ENCODE peak calls at places on chromosomes 7 and 10, in six cellular contexts. One of them, this sample, is unnamed.

GRCh38 chr7:65840446-65840845 is 32.4 kb upstream of the VKORC1L1 start:
- DNase-seq in PC-9: no peak
- DNase-seq in lower lobe of right lung: no peak
- DNase-seq in SK-N-SH: no peak
- DNase-seq in suprapubic skin: no peak
- DNase-seq in stomach: no peak
- DNase-seq in this sample: no peak

GRCh38 chr7:81725496-81726117 is 44.2 kb downstream of the HGF start:
- DNase-seq in SK-N-SH: peak
- DNase-seq in suprapubic skin: no peak
- DNase-seq in PC-9: no peak
- DNase-seq in stomach: no peak
- DNase-seq in lower lobe of right lung: no peak
- DNase-seq in this sample: no peak

GRCh38 chr10:27192284-27192683 is 37.1 kb downstream of the MASTL start:
- DNase-seq in PC-9: peak
- DNase-seq in suprapubic skin: no peak
- DNase-seq in lower lobe of right lung: no peak
- DNase-seq in stomach: no peak
- DNase-seq in SK-N-SH: peak
- DNase-seq in this sample: no peak

GRCh38 chr7:113199841-113200240 is 81.5 kb upstream of the SMIM30 start:
- DNase-seq in suprapubic skin: no peak
- DNase-seq in stomach: no peak
- DNase-seq in lower lobe of right lung: no peak
- DNase-seq in PC-9: no peak
- DNase-seq in SK-N-SH: no peak
- DNase-seq in this sample: no peak

GRCh38 chr7:40401406-40401805 is 266.6 kb downstream of the SUGCT start:
- DNase-seq in lower lobe of right lung: no peak
- DNase-seq in SK-N-SH: no peak
- DNase-seq in PC-9: no peak
- DNase-seq in suprapubic skin: no peak
- DNase-seq in stomach: no peak
- DNase-seq in this sample: no peak

GRCh38 chr10:44143556-44143955 is 241.3 kb downstream of the CXCL12 start:
- DNase-seq in PC-9: no peak
- DNase-seq in suprapubic skin: no peak
- DNase-seq in SK-N-SH: no peak
- DNase-seq in stomach: no peak
- DNase-seq in lower lobe of right lung: no peak
- DNase-seq in this sample: no peak

GRCh38 chr7:112869111-112869774 is 79.0 kb upstream of the TMEM168 start:
- DNase-seq in stomach: peak
- DNase-seq in PC-9: peak
- DNase-seq in SK-N-SH: peak
- DNase-seq in suprapubic skin: no peak
- DNase-seq in lower lobe of right lung: no peak
- DNase-seq in this sample: no peak

GRCh38 chr10:63521389-63522128 is at the start of gene REEP3:
- DNase-seq in SK-N-SH: peak
- DNase-seq in stomach: peak
- DNase-seq in lower lobe of right lung: peak
- DNase-seq in suprapubic skin: peak
- DNase-seq in PC-9: peak
- DNase-seq in this sample: peak

GRCh38 chr7:120337308-120337907 is 64.4 kb downstream of the KCND2 start:
- DNase-seq in lower lobe of right lung: no peak
- DNase-seq in SK-N-SH: peak
- DNase-seq in PC-9: no peak
- DNase-seq in suprapubic skin: no peak
- DNase-seq in stomach: no peak
- DNase-seq in this sample: no peak

GRCh38 chr10:128556575-128556974 is 430.4 kb upstream of the MKI67 start:
- DNase-seq in suprapubic skin: no peak
- DNase-seq in SK-N-SH: no peak
- DNase-seq in lower lobe of right lung: no peak
- DNase-seq in stomach: no peak
- DNase-seq in PC-9: no peak
- DNase-seq in this sample: no peak

GRCh38 chr7:99596408-99596955 is 1.6 kb upstream of the TMEM225B start:
- DNase-seq in suprapubic skin: no peak
- DNase-seq in SK-N-SH: no peak
- DNase-seq in PC-9: no peak
- DNase-seq in lower lobe of right lung: no peak
- DNase-seq in stomach: no peak
- DNase-seq in this sample: no peak

GRCh38 chr7:24741691-24742639 is 15.3 kb downstream of the GSDME start:
- DNase-seq in stomach: no peak
- DNase-seq in lower lobe of right lung: no peak
- DNase-seq in PC-9: peak
- DNase-seq in suprapubic skin: no peak
- DNase-seq in SK-N-SH: no peak
- DNase-seq in this sample: no peak

GRCh38 chr10:9646201-9646600 is 1371.5 kb upstream of the CELF2 start:
- DNase-seq in SK-N-SH: no peak
- DNase-seq in suprapubic skin: no peak
- DNase-seq in stomach: no peak
- DNase-seq in PC-9: no peak
- DNase-seq in lower lobe of right lung: no peak
- DNase-seq in this sample: no peak

GRCh38 chr10:24850726-24851300 is 101.6 kb downstream of the PRTFDC1 start:
- DNase-seq in stomach: no peak
- DNase-seq in SK-N-SH: no peak
- DNase-seq in lower lobe of right lung: no peak
- DNase-seq in suprapubic skin: no peak
- DNase-seq in PC-9: no peak
- DNase-seq in this sample: no peak

GRCh38 chr10:24974978-24975377 is 22.6 kb upstream of the PRTFDC1 start:
- DNase-seq in suprapubic skin: no peak
- DNase-seq in stomach: no peak
- DNase-seq in SK-N-SH: no peak
- DNase-seq in PC-9: no peak
- DNase-seq in lower lobe of right lung: no peak
- DNase-seq in this sample: no peak

GRCh38 chr7:49264530-49264929 is 340.2 kb downstream of the CDC14C start:
- DNase-seq in lower lobe of right lung: no peak
- DNase-seq in SK-N-SH: no peak
- DNase-seq in stomach: no peak
- DNase-seq in suprapubic skin: no peak
- DNase-seq in PC-9: no peak
- DNase-seq in this sample: no peak

GRCh38 chr7:49261928-49262327 is 337.6 kb downstream of the CDC14C start:
- DNase-seq in PC-9: no peak
- DNase-seq in lower lobe of right lung: no peak
- DNase-seq in SK-N-SH: no peak
- DNase-seq in stomach: no peak
- DNase-seq in suprapubic skin: no peak
- DNase-seq in this sample: no peak

GRCh38 chr7:49255061-49255460 is 330.7 kb downstream of the CDC14C start:
- DNase-seq in stomach: no peak
- DNase-seq in suprapubic skin: no peak
- DNase-seq in SK-N-SH: no peak
- DNase-seq in PC-9: no peak
- DNase-seq in lower lobe of right lung: no peak
- DNase-seq in this sample: no peak

GRCh38 chr7:49260501-49260900 is 336.2 kb downstream of the CDC14C start:
- DNase-seq in stomach: no peak
- DNase-seq in SK-N-SH: no peak
- DNase-seq in PC-9: no peak
- DNase-seq in suprapubic skin: no peak
- DNase-seq in lower lobe of right lung: no peak
- DNase-seq in this sample: no peak
- H3K27ac ChIP-seq in stomach: no peak
- H3K27ac ChIP-seq in SK-N-SH: no peak
- H3K27ac ChIP-seq in PC-9: no peak
- H3K27ac ChIP-seq in suprapubic skin: no peak
- H3K27ac ChIP-seq in lower lobe of right lung: no peak
- H3K27ac ChIP-seq in this sample: no peak

GRCh38 chr10:103951942-103952341 is 15.0 kb upstream of the SLK start:
- DNase-seq in stomach: no peak
- DNase-seq in SK-N-SH: no peak
- DNase-seq in PC-9: no peak
- DNase-seq in lower lobe of right lung: no peak
- DNase-seq in suprapubic skin: no peak
- DNase-seq in this sample: no peak

GRCh38 chr10:103949728-103950127 is 17.2 kb upstream of the SLK start:
- DNase-seq in SK-N-SH: no peak
- DNase-seq in PC-9: no peak
- DNase-seq in lower lobe of right lung: no peak
- DNase-seq in suprapubic skin: no peak
- DNase-seq in stomach: no peak
- DNase-seq in this sample: no peak

GRCh38 chr10:103954543-103954942 is 12.4 kb upstream of the SLK start:
- DNase-seq in suprapubic skin: no peak
- DNase-seq in lower lobe of right lung: no peak
- DNase-seq in PC-9: no peak
- DNase-seq in stomach: no peak
- DNase-seq in SK-N-SH: no peak
- DNase-seq in this sample: no peak

GRCh38 chr10:103947799-103948198 is 19.1 kb upstream of the SLK start:
- DNase-seq in lower lobe of right lung: no peak
- DNase-seq in PC-9: no peak
- DNase-seq in stomach: no peak
- DNase-seq in SK-N-SH: no peak
- DNase-seq in suprapubic skin: no peak
- DNase-seq in this sample: no peak

GRCh38 chr10:103951183-103951582 is 15.8 kb upstream of the SLK start:
- DNase-seq in stomach: no peak
- DNase-seq in suprapubic skin: no peak
- DNase-seq in SK-N-SH: no peak
- DNase-seq in lower lobe of right lung: no peak
- DNase-seq in PC-9: no peak
- DNase-seq in this sample: no peak
- H3K27ac ChIP-seq in stomach: no peak
- H3K27ac ChIP-seq in suprapubic skin: no peak
- H3K27ac ChIP-seq in SK-N-SH: no peak
- H3K27ac ChIP-seq in lower lobe of right lung: no peak
- H3K27ac ChIP-seq in PC-9: no peak
- H3K27ac ChIP-seq in this sample: no peak

GRCh38 chr7:133568544-133568943 is 315.7 kb downstream of the EXOC4 start:
- DNase-seq in suprapubic skin: no peak
- DNase-seq in lower lobe of right lung: no peak
- DNase-seq in stomach: no peak
- DNase-seq in SK-N-SH: no peak
- DNase-seq in PC-9: no peak
- DNase-seq in this sample: no peak
- H3K27ac ChIP-seq in suprapubic skin: no peak
- H3K27ac ChIP-seq in lower lobe of right lung: no peak
- H3K27ac ChIP-seq in stomach: no peak
- H3K27ac ChIP-seq in SK-N-SH: peak
- H3K27ac ChIP-seq in PC-9: no peak
- H3K27ac ChIP-seq in this sample: no peak

DNA sequence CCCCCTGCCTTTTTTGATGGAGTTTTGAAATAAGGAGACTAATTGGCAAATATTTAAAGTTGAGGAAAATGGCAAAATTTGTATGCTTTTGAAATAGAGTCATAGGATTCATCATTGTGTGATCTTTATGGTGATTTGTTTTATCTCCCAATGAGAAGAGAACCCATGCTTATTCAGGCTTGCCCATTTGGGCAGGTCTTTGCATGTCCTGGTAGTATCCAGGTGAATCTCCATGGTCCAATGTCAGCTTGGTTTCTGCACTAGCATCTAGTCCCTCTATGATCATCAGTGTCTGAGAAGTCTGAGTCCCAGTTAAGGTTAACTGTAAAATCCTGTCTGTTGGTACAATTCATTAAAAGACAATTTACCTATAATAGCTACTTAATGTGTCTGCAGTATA is 22.4 kb upstream of the BMPER start:
- DNase-seq in suprapubic skin: no peak
- DNase-seq in SK-N-SH: no peak
- DNase-seq in lower lobe of right lung: no peak
- DNase-seq in PC-9: no peak
- DNase-seq in stomach: no peak
- DNase-seq in this sample: no peak
- H3K27ac ChIP-seq in suprapubic skin: no peak
- H3K27ac ChIP-seq in SK-N-SH: no peak
- H3K27ac ChIP-seq in lower lobe of right lung: no peak
- H3K27ac ChIP-seq in PC-9: no peak
- H3K27ac ChIP-seq in stomach: no peak
- H3K27ac ChIP-seq in this sample: no peak

GRCh38 chr7:104789780-104790179 is 224.2 kb upstream of the KMT2E start:
- DNase-seq in suprapubic skin: no peak
- DNase-seq in PC-9: no peak
- DNase-seq in SK-N-SH: no peak
- DNase-seq in lower lobe of right lung: no peak
- DNase-seq in stomach: no peak
- DNase-seq in this sample: no peak
- H3K27ac ChIP-seq in suprapubic skin: no peak
- H3K27ac ChIP-seq in PC-9: no peak
- H3K27ac ChIP-seq in SK-N-SH: no peak
- H3K27ac ChIP-seq in lower lobe of right lung: no peak
- H3K27ac ChIP-seq in stomach: no peak
- H3K27ac ChIP-seq in this sample: no peak

GRCh38 chr7:139654270-139655181 is 123.3 kb downstream of the HIPK2 start:
- DNase-seq in PC-9: no peak
- DNase-seq in lower lobe of right lung: no peak
- DNase-seq in SK-N-SH: no peak
- DNase-seq in stomach: peak
- DNase-seq in suprapubic skin: no peak
- DNase-seq in this sample: no peak
- H3K27ac ChIP-seq in PC-9: no peak
- H3K27ac ChIP-seq in lower lobe of right lung: no peak
- H3K27ac ChIP-seq in SK-N-SH: no peak
- H3K27ac ChIP-seq in stomach: peak
- H3K27ac ChIP-seq in suprapubic skin: no peak
- H3K27ac ChIP-seq in this sample: no peak

GRCh38 chr10:75127481-75127880 is 16.0 kb downstream of the SAMD8 start:
- DNase-seq in suprapubic skin: no peak
- DNase-seq in stomach: no peak
- DNase-seq in PC-9: no peak
- DNase-seq in lower lobe of right lung: no peak
- DNase-seq in SK-N-SH: no peak
- DNase-seq in this sample: no peak
- H3K27ac ChIP-seq in suprapubic skin: no peak
- H3K27ac ChIP-seq in stomach: no peak
- H3K27ac ChIP-seq in PC-9: no peak
- H3K27ac ChIP-seq in lower lobe of right lung: no peak
- H3K27ac ChIP-seq in SK-N-SH: no peak
- H3K27ac ChIP-seq in this sample: peak

DNA sequence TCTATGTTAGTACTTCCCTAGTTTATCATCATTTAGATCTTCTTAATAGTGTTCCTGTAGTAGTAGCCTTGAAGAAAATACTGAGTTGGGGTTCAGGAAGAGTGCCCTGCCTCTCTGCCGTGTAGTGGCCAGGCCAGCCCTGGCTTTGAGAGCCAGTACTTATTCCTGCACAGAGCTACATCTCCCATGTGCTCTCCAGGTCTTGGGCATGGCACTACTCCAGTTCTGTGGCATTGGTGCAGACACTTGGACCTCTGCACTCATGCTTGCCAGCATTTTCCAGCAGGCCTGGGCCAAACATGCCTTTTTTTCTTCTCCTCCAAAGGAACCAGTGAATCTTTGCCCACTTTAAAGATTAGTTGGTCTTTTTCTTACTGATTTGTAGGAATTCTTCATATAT is 5.3 kb downstream of the GNG11 start:
- DNase-seq in PC-9: no peak
- DNase-seq in suprapubic skin: no peak
- DNase-seq in stomach: no peak
- DNase-seq in lower lobe of right lung: no peak
- DNase-seq in SK-N-SH: no peak
- DNase-seq in this sample: no peak
- H3K27ac ChIP-seq in PC-9: no peak
- H3K27ac ChIP-seq in suprapubic skin: no peak
- H3K27ac ChIP-seq in stomach: no peak
- H3K27ac ChIP-seq in lower lobe of right lung: no peak
- H3K27ac ChIP-seq in SK-N-SH: no peak
- H3K27ac ChIP-seq in this sample: peak

This sample was measured in coronary artery.